ENCODE peak calls at places on chromosomes 2 and 18, in four cellular contexts. E is HepG2, Z is WTC11, Y is K562. Q is an unnamed sample.

GRCh38 chr2:71963295-71963694 is 184.4 kb downstream of the CYP26B1 start:
- DNase-seq in E (no peak), Z (no peak), Y (no peak), Q (no peak)

GRCh38 chr18:34315953-34316352 is 91.2 kb upstream of the NOL4 start:
- DNase-seq in E (no peak), Z (no peak), Y (no peak), Q (no peak)

GRCh38 chr2:175872716-175873115 is 129.4 kb downstream of the LNPK start:
- DNase-seq in E (no peak), Z (no peak), Y (no peak), Q (no peak)

GRCh38 chr2:86336350-86337234 is 834 bp downstream of the REEP1 start:
- DNase-seq in E (no peak), Z (peak), Y (no peak), Q (peak)

GRCh38 chr2:169203952-169204351 is 134.6 kb downstream of the DHRS9 start:
- DNase-seq in E (no peak), Z (no peak), Y (no peak), Q (no peak)

GRCh38 chr2:147320148-147320547 is 524.7 kb upstream of the ACVR2A start:
- DNase-seq in E (no peak), Z (no peak), Y (no peak), Q (no peak)

GRCh38 chr2:233584210-233584609 is 17.6 kb upstream of the USP40 start:
- DNase-seq in E (no peak), Z (no peak), Y (no peak), Q (no peak)

GRCh38 chr2:20583425-20583881 is 67.4 kb downstream of the HS1BP3 start:
- DNase-seq in E (no peak), Z (no peak), Y (no peak), Q (no peak)

GRCh38 chr2:201260302-201260800 is at the start of gene CASP8:
- DNase-seq in E (peak), Z (no peak), Y (no peak), Q (no peak)

GRCh38 chr2:61937098-61937497 is 31.6 kb downstream of the COMMD1 start:
- DNase-seq in E (no peak), Z (no peak), Y (no peak), Q (no peak)

GRCh38 chr2:158795110-158795924 is at the start of gene DAPL1:
- DNase-seq in E (no peak), Z (peak), Y (no peak), Q (peak)

GRCh38 chr18:33761363-33761762 is 183.3 kb downstream of the ASXL3 start:
- DNase-seq in E (no peak), Z (no peak), Y (no peak), Q (peak)

GRCh38 chr18:42306208-42306980 is 351.4 kb downstream of the PIK3C3 start:
- DNase-seq in E (no peak), Z (no peak), Y (no peak), Q (no peak)

GRCh38 chr2:233013027-233013461 is at the start of gene NGEF:
- DNase-seq in E (peak), Z (no peak), Y (no peak), Q (no peak)

GRCh38 chr2:226337941-226338605 is 461.5 kb downstream of the IRS1 start:
- DNase-seq in E (no peak), Z (no peak), Y (no peak), Q (no peak)

GRCh38 chr2:60433021-60433596 is 120.3 kb downstream of the BCL11A start:
- DNase-seq in E (no peak), Z (no peak), Y (no peak), Q (no peak)
- TF ChIP-seq ELF4 in E (no peak), Z (no peak), Y (no peak), Q (no peak)

DNA sequence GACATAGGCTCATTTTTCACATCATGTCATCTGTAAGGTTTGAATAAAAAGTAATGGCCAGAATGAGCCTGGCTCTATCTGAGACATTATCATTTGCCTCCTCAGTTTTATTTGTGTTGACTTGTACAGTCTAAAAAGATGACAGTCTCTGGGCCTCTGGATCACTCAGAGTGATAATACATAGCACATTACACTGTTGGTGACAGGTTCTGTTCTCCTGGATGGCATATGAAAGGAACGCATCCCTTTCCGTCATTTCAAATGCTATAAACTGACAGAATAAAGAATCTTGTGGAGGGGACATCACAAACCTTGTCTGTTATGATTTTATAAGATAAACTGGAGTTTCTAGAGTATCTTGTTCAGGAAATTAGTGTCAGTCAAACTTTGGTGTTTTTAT is 812.8 kb downstream of the NR4A2 start:
- DNase-seq in E (no peak), Z (no peak), Y (no peak), Q (no peak)
- TF ChIP-seq ELF4 in E (no peak), Z (no peak), Y (no peak), Q (no peak)

GRCh38 chr18:43882358-43882757 is 605.1 kb upstream of the SYT4 start:
- DNase-seq in E (no peak), Z (peak), Y (no peak), Q (no peak)

GRCh38 chr18:43887491-43887890 is 610.2 kb upstream of the SYT4 start:
- DNase-seq in E (no peak), Z (peak), Y (no peak), Q (no peak)

GRCh38 chr18:43883886-43884285 is 606.6 kb upstream of the SYT4 start:
- DNase-seq in E (no peak), Z (no peak), Y (no peak), Q (no peak)

GRCh38 chr18:43888601-43889000 is 611.3 kb upstream of the SYT4 start:
- DNase-seq in E (no peak), Z (no peak), Y (no peak), Q (no peak)

GRCh38 chr18:43886341-43886740 is 609.1 kb upstream of the SYT4 start:
- DNase-seq in E (no peak), Z (no peak), Y (no peak), Q (no peak)
- TF ChIP-seq ELF4 in E (no peak), Z (no peak), Y (no peak), Q (no peak)

DNA sequence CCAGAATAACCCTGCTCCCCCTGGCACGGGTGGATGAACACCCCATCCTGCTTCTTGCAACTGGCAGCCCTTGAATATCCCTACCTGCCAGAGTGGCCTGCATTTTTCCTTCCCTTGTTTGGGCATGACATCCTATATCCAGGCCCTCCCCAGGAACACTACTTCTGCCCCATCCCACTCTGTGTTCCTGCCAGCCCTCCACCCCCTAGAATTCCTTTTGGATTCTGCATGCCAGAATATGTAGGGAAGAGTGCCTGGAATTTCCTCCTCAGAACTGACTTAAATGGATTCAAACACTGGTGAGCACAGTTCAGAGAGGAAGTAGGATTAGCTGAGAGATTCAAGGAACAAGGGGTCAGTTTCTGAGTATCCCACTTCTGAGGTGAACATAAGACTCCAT is 123.5 kb upstream of the PELI1 start:
- DNase-seq in E (no peak), Z (no peak), Y (no peak), Q (no peak)
- TF ChIP-seq ELF4 in E (no peak), Z (no peak), Y (no peak), Q (no peak)

GRCh38 chr2:173986805-173987204 is 21.6 kb upstream of the SP3 start:
- DNase-seq in E (peak), Z (no peak), Y (no peak), Q (no peak)
- TF ChIP-seq ELF4 in E (no peak), Z (no peak), Y (no peak), Q (no peak)

GRCh38 chr2:217438821-217439220 is 564.0 kb downstream of the TNS1 start:
- DNase-seq in E (no peak), Z (no peak), Y (no peak), Q (no peak)

GRCh38 chr2:217436386-217436785 is 566.4 kb downstream of the TNS1 start:
- DNase-seq in E (no peak), Z (no peak), Y (no peak), Q (no peak)

GRCh38 chr2:217437289-217437688 is 565.5 kb downstream of the TNS1 start:
- DNase-seq in E (no peak), Z (no peak), Y (no peak), Q (no peak)

GRCh38 chr2:217440000-217440399 is 562.8 kb downstream of the TNS1 start:
- DNase-seq in E (no peak), Z (no peak), Y (no peak), Q (no peak)

DNA sequence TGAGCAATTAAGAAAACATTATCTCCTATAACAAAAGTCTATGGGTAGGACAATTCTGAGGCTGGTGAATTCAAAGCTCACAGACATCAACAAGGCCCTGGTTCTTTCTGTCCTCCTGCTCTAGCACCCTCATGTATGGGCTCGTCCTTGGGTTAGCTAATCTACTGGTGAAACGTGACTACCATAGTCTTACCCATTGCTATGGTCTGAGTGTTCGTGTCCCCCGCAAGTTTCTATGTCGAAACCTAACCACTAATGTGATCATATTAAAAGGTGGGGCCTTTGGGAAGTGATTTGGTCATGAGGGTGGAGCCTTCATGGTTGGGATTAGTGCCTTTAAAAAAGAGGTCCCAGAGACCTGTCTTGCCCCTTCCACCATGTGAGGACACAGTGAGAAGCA is 564.7 kb downstream of the TNS1 start:
- DNase-seq in E (no peak), Z (no peak), Y (no peak), Q (no peak)
- TF ChIP-seq ELF4 in E (no peak), Z (no peak), Y (no peak), Q (no peak)

GRCh38 chr2:27445155-27445554 is 3.0 kb downstream of the KRTCAP3 start:
- DNase-seq in E (no peak), Z (no peak), Y (no peak), Q (no peak)
- TF ChIP-seq ELF4 in E (no peak), Z (no peak), Y (no peak), Q (no peak)

Q was measured in HEK293T.